ENCODE peak calls at places on chromosomes 11 and 22, in seven cellular contexts. One of them, this sample, is unnamed.

GRCh38 chr11:35415488-35415887 is 3.9 kb downstream of the SLC1A2 start:
- DNase-seq in GM06990: no peak
- DNase-seq in cardiac fibroblast: no peak
- DNase-seq in GM23338: no peak
- DNase-seq in HL-60: no peak
- DNase-seq in IMR-90: no peak
- DNase-seq in A549: no peak
- DNase-seq in this sample: no peak

GRCh38 chr11:35255514-35255913 is 116.5 kb downstream of the CD44 start:
- DNase-seq in GM06990: no peak
- DNase-seq in cardiac fibroblast: no peak
- DNase-seq in GM23338: no peak
- DNase-seq in HL-60: no peak
- DNase-seq in IMR-90: no peak
- DNase-seq in A549: no peak
- DNase-seq in this sample: no peak

GRCh38 chr11:119107538-119108150 is 500 bp downstream of the C2CD2L start:
- DNase-seq in GM06990: no peak
- DNase-seq in cardiac fibroblast: no peak
- DNase-seq in GM23338: no peak
- DNase-seq in HL-60: no peak
- DNase-seq in IMR-90: no peak
- DNase-seq in A549: no peak
- DNase-seq in this sample: peak

GRCh38 chr11:31940396-31941037 is 129.4 kb upstream of the PAX6 start:
- DNase-seq in GM06990: no peak
- DNase-seq in cardiac fibroblast: peak
- DNase-seq in GM23338: no peak
- DNase-seq in HL-60: no peak
- DNase-seq in IMR-90: peak
- DNase-seq in A549: no peak
- DNase-seq in this sample: no peak

GRCh38 chr11:13094930-13095687 is 86.0 kb downstream of the RASSF10 start:
- DNase-seq in GM06990: no peak
- DNase-seq in cardiac fibroblast: no peak
- DNase-seq in GM23338: no peak
- DNase-seq in HL-60: no peak
- DNase-seq in IMR-90: no peak
- DNase-seq in A549: peak
- DNase-seq in this sample: no peak

GRCh38 chr22:40204331-40205116 is 26.8 kb downstream of the TNRC6B start:
- DNase-seq in GM06990: no peak
- DNase-seq in cardiac fibroblast: peak
- DNase-seq in GM23338: no peak
- DNase-seq in HL-60: no peak
- DNase-seq in IMR-90: peak
- DNase-seq in A549: no peak
- DNase-seq in this sample: no peak

GRCh38 chr22:23225724-23226496 is 45.6 kb downstream of the BCR start:
- DNase-seq in GM06990: no peak
- DNase-seq in cardiac fibroblast: peak
- DNase-seq in GM23338: no peak
- DNase-seq in HL-60: no peak
- DNase-seq in IMR-90: no peak
- DNase-seq in A549: peak
- DNase-seq in this sample: no peak

GRCh38 chr11:22624742-22625447 is 728 bp downstream of the FANCF start:
- DNase-seq in GM06990: no peak
- DNase-seq in cardiac fibroblast: peak
- DNase-seq in GM23338: peak
- DNase-seq in HL-60: peak
- DNase-seq in IMR-90: peak
- DNase-seq in A549: peak
- DNase-seq in this sample: peak

GRCh38 chr11:17145972-17146371 is 61.8 kb downstream of the PIK3C2A start:
- DNase-seq in GM06990: no peak
- DNase-seq in cardiac fibroblast: no peak
- DNase-seq in GM23338: no peak
- DNase-seq in HL-60: no peak
- DNase-seq in IMR-90: peak
- DNase-seq in A549: no peak
- DNase-seq in this sample: no peak

GRCh38 chr11:116193321-116194114 is 579.3 kb downstream of the BUD13 start:
- DNase-seq in GM06990: no peak
- DNase-seq in cardiac fibroblast: peak
- DNase-seq in GM23338: peak
- DNase-seq in HL-60: no peak
- DNase-seq in IMR-90: peak
- DNase-seq in A549: peak
- DNase-seq in this sample: no peak

GRCh38 chr11:2652362-2652761 is 47.4 kb downstream of the KCNQ1OT1 start:
- DNase-seq in GM06990: no peak
- DNase-seq in cardiac fibroblast: no peak
- DNase-seq in GM23338: no peak
- DNase-seq in HL-60: no peak
- DNase-seq in IMR-90: no peak
- DNase-seq in A549: no peak
- DNase-seq in this sample: peak

GRCh38 chr11:116928102-116928777 is 90.8 kb upstream of the APOA1 start:
- DNase-seq in GM06990: peak
- DNase-seq in cardiac fibroblast: peak
- DNase-seq in GM23338: no peak
- DNase-seq in HL-60: peak
- DNase-seq in IMR-90: no peak
- DNase-seq in A549: no peak
- DNase-seq in this sample: peak

GRCh38 chr11:17989306-17989705 is 23.5 kb downstream of the SERGEF start:
- DNase-seq in GM06990: no peak
- DNase-seq in cardiac fibroblast: no peak
- DNase-seq in GM23338: no peak
- DNase-seq in HL-60: no peak
- DNase-seq in IMR-90: no peak
- DNase-seq in A549: no peak
- DNase-seq in this sample: no peak

DNA sequence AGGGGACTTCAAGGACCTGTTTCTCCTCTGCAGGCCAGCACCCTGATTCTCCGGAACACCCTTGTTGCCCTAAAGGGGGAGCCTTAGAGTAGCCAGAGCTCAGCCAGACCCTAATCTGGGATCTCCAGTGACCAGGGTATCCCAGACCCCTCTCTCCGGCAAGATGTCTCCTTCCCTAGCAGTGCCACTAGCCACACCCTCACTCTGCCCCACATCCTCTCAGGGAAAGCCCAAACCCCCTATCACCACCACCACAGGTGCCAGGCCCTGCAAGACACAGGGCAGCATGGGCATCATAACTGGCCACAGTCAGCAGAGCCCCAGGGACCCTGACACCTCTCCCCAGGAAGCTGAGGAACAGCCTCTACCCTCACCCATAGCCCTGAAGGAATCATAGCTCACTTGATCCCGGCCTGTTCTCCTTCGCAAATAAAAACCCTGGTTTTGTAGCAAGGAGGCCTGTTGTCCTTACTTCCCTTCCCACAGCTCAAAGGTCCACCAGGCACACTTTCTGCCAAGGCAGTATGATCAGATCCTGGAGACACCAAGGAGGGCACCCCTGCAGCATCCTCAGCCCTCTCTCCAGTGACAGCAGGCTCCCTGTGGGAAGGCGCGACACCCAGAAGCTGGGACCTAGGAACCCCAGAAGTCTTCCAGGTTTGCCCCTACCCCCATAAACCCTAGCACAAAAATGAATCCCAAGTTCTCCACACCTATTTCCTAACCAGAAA is 4.6 kb downstream of the CFL1 start:
- DNase-seq in GM06990: no peak
- DNase-seq in cardiac fibroblast: no peak
- DNase-seq in GM23338: peak
- DNase-seq in HL-60: no peak
- DNase-seq in IMR-90: no peak
- DNase-seq in A549: no peak
- DNase-seq in this sample: no peak
- TF ChIP-seq CTCF in GM06990: peak
- TF ChIP-seq CTCF in cardiac fibroblast: no peak
- TF ChIP-seq CTCF in GM23338: peak
- TF ChIP-seq CTCF in HL-60: no peak
- TF ChIP-seq CTCF in IMR-90: no peak
- TF ChIP-seq CTCF in A549: no peak
- TF ChIP-seq CTCF in this sample: no peak

DNA sequence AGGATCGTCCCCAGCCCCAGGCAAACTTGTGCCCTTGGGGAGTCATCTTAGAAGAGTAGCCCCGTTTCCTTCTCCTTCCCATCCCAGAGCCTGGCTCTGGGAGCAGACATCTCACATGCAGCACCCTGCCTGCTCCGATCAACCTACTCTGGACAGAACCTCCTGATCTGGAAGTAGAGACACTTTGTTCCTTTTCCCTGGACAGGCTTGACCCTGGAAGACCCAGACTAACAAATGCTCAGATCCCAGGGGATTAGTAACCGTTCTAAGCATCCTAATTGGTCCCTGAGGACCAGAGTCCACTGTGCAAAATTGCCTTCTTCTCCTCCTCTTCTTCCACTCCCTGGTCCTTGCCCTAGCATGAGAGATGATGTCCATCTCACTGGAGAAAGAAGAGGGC is 157.6 kb downstream of the FEZ1 start:
- DNase-seq in GM06990: no peak
- DNase-seq in cardiac fibroblast: no peak
- DNase-seq in GM23338: no peak
- DNase-seq in HL-60: no peak
- DNase-seq in IMR-90: no peak
- DNase-seq in A549: no peak
- DNase-seq in this sample: no peak
- TF ChIP-seq CTCF in GM06990: no peak
- TF ChIP-seq CTCF in cardiac fibroblast: no peak
- TF ChIP-seq CTCF in GM23338: no peak
- TF ChIP-seq CTCF in HL-60: no peak
- TF ChIP-seq CTCF in IMR-90: no peak
- TF ChIP-seq CTCF in A549: no peak
- TF ChIP-seq CTCF in this sample: no peak

GRCh38 chr22:21982338-21982965 is at the start of gene TOP3B:
- DNase-seq in GM06990: peak
- DNase-seq in cardiac fibroblast: peak
- DNase-seq in GM23338: peak
- DNase-seq in HL-60: peak
- DNase-seq in IMR-90: peak
- DNase-seq in A549: peak
- DNase-seq in this sample: peak
- TF ChIP-seq CTCF in GM06990: no peak
- TF ChIP-seq CTCF in cardiac fibroblast: no peak
- TF ChIP-seq CTCF in GM23338: no peak
- TF ChIP-seq CTCF in HL-60: no peak
- TF ChIP-seq CTCF in IMR-90: no peak
- TF ChIP-seq CTCF in A549: no peak
- TF ChIP-seq CTCF in this sample: peak

GRCh38 chr11:69595805-69596665 is 44.9 kb upstream of the CCND1 start:
- DNase-seq in GM06990: no peak
- DNase-seq in cardiac fibroblast: no peak
- DNase-seq in GM23338: no peak
- DNase-seq in HL-60: no peak
- DNase-seq in IMR-90: no peak
- DNase-seq in A549: no peak
- DNase-seq in this sample: no peak

GRCh38 chr11:69594481-69594880 is 46.5 kb upstream of the CCND1 start:
- DNase-seq in GM06990: no peak
- DNase-seq in cardiac fibroblast: no peak
- DNase-seq in GM23338: no peak
- DNase-seq in HL-60: no peak
- DNase-seq in IMR-90: no peak
- DNase-seq in A549: no peak
- DNase-seq in this sample: no peak

GRCh38 chr11:69599502-69599901 is 41.5 kb upstream of the CCND1 start:
- DNase-seq in GM06990: no peak
- DNase-seq in cardiac fibroblast: no peak
- DNase-seq in GM23338: no peak
- DNase-seq in HL-60: no peak
- DNase-seq in IMR-90: no peak
- DNase-seq in A549: no peak
- DNase-seq in this sample: no peak

GRCh38 chr11:69601346-69601975 is 39.5 kb upstream of the CCND1 start:
- DNase-seq in GM06990: no peak
- DNase-seq in cardiac fibroblast: no peak
- DNase-seq in GM23338: no peak
- DNase-seq in HL-60: no peak
- DNase-seq in IMR-90: no peak
- DNase-seq in A549: no peak
- DNase-seq in this sample: no peak

DNA sequence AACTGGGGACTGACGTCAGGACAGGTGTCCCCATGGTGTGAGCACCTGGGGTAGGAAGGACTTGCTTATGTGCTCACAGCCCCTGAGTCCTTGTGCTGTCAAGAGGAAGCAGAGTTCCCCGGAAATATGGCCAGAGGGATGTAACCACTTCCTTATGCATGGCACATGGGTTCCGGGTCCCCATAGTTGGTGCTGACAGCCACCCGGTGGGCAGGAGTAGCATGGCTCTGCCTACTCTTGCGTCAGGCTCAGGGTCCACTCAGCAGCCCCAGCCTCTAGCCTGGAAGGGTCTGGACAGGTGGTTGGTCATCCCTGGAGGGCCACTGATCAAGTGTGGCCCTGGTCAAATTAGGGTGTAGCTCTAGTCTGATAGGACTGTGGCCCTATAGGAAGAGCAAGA is 42.8 kb upstream of the CCND1 start:
- DNase-seq in GM06990: no peak
- DNase-seq in cardiac fibroblast: peak
- DNase-seq in GM23338: peak
- DNase-seq in HL-60: peak
- DNase-seq in IMR-90: no peak
- DNase-seq in A549: peak
- DNase-seq in this sample: no peak
- TF ChIP-seq CTCF in GM06990: peak
- TF ChIP-seq CTCF in cardiac fibroblast: no peak
- TF ChIP-seq CTCF in GM23338: peak
- TF ChIP-seq CTCF in HL-60: no peak
- TF ChIP-seq CTCF in IMR-90: no peak
- TF ChIP-seq CTCF in A549: peak
- TF ChIP-seq CTCF in this sample: no peak